ENCODE peak calls at places on chromosome 1, in five cellular contexts. G is nephron progenitor cell, W is HT1080, R is Ammon's horn, S is Kasumi-1. Y is an unnamed sample.

GRCh38 chr1:231683439-231684165 is 57.0 kb downstream of the DISC1 start:
- DNase-seq in G (no peak), W (no peak), R (no peak), S (no peak), Y (no peak)

GRCh38 chr1:234926252-234926573 is 202.4 kb downstream of the TOMM20 start:
- DNase-seq in G (no peak), W (no peak), R (no peak), S (no peak), Y (no peak)

GRCh38 chr1:197918815-197919522 is 1.8 kb downstream of the LHX9 start:
- DNase-seq in G (no peak), W (no peak), R (no peak), S (no peak), Y (no peak)

GRCh38 chr1:178560871-178561376 is 48.0 kb downstream of the TEX35 start:
- DNase-seq in G (no peak), W (no peak), R (no peak), S (no peak), Y (no peak)

GRCh38 chr1:204232530-204232929 is 18.7 kb upstream of the GOLT1A start:
- DNase-seq in G (no peak), W (no peak), R (no peak), S (no peak), Y (no peak)

GRCh38 chr1:3319874-3320245 is 134.6 kb upstream of the ARHGEF16 start:
- DNase-seq in G (no peak), W (peak), R (peak), S (peak), Y (peak)

GRCh38 chr1:1304331-1305299 is 3.1 kb downstream of the ACAP3 start:
- DNase-seq in G (peak), W (no peak), R (peak), S (no peak), Y (peak)

GRCh38 chr1:26112407-26112775 is 767 bp downstream of the PDIK1L start:
- DNase-seq in G (no peak), W (no peak), R (no peak), S (peak), Y (no peak)

GRCh38 chr1:95778217-95778616 is 544.2 kb downstream of the RWDD3 start:
- DNase-seq in G (no peak), W (peak), R (no peak), S (no peak), Y (no peak)

GRCh38 chr1:180231506-180232420 is 1.7 kb downstream of the LHX4 start:
- DNase-seq in G (peak), W (peak), R (no peak), S (peak), Y (no peak)

Y was measured in endothelial cell.